ENCODE peak calls at places on chromosomes 1 and 21, in six cellular contexts. C is lower lobe of right lung, W is heart left ventricle, D is brain microvascular endothelial cell, S is right cardiac atrium, K is Panc1. H is an unnamed sample.

GRCh38 chr1:59730302-59730701 is 84.4 kb upstream of the HOOK1 start:
- DNase-seq in W (no peak), K (no peak), C (no peak), D (peak), S (no peak), H (peak)

GRCh38 chr1:85283475-85284199 is 7.2 kb upstream of the BCL10 start:
- DNase-seq in S (no peak), W (no peak), C (peak), D (no peak), K (no peak), H (no peak)

GRCh38 chr1:235077571-235078479 is 50.8 kb downstream of the TOMM20 start:
- DNase-seq in W (no peak), S (no peak), D (no peak), K (no peak), C (peak), H (no peak)

GRCh38 chr1:47771766-47772165 is 225.4 kb downstream of the TRABD2B start:
- DNase-seq in C (peak), W (no peak), K (no peak), S (no peak), D (no peak), H (no peak)

GRCh38 chr1:55751776-55752175 is 536.6 kb upstream of the USP24 start:
- DNase-seq in K (no peak), S (no peak), W (no peak), C (no peak), D (no peak), H (no peak)

GRCh38 chr1:57124768-57125446 is 159.1 kb upstream of the C8B start:
- DNase-seq in C (no peak), W (no peak), D (peak), K (no peak), S (no peak), H (no peak)

GRCh38 chr1:42319128-42319851 is 15.7 kb downstream of the FOXJ3 start:
- DNase-seq in K (no peak), C (no peak), W (no peak), D (peak), S (no peak), H (no peak)

GRCh38 chr1:154558610-154559495 is at the start of gene UBE2Q1:
- DNase-seq in K (peak), C (peak), D (peak), S (peak), W (peak), H (peak)

GRCh38 chr1:24393892-24394291 is 19.7 kb downstream of the STPG1 start:
- DNase-seq in C (no peak), K (no peak), D (no peak), S (no peak), W (no peak), H (no peak)

GRCh38 chr21:35154788-35155187 is 105.7 kb upstream of the RUNX1 start:
- DNase-seq in S (no peak), C (no peak), K (no peak), D (no peak), W (no peak), H (no peak)

GRCh38 chr1:70504176-70504820 is 93.2 kb downstream of the CTH start:
- DNase-seq in S (no peak), C (no peak), K (no peak), D (peak), W (no peak), H (no peak)

GRCh38 chr1:3345792-3346191 is 108.7 kb upstream of the ARHGEF16 start:
- DNase-seq in C (no peak), S (no peak), W (no peak), K (no peak), D (no peak), H (no peak)

GRCh38 chr1:221611930-221612777 is 129.7 kb downstream of the DUSP10 start:
- DNase-seq in C (no peak), S (peak), D (peak), K (peak), W (peak), H (peak)

GRCh38 chr1:44650159-44650831 is 24.0 kb downstream of the TMEM53 start:
- DNase-seq in D (no peak), S (no peak), W (peak), K (no peak), C (no peak), H (no peak)

GRCh38 chr1:228097333-228098081 is 5.6 kb downstream of the C1orf35 start:
- DNase-seq in S (peak), W (no peak), D (no peak), C (no peak), K (no peak), H (no peak)

GRCh38 chr21:28714795-28715464 is 277.7 kb downstream of the LTN1 start:
- DNase-seq in D (peak), W (no peak), C (no peak), S (no peak), K (no peak), H (peak)

GRCh38 chr1:29372108-29372507 is 135.8 kb downstream of the PTPRU start:
- DNase-seq in W (no peak), K (no peak), S (no peak), C (no peak), D (no peak), H (no peak)

GRCh38 chr1:9652379-9653194 is 1.1 kb downstream of the PIK3CD start:
- DNase-seq in K (no peak), D (peak), C (peak), S (no peak), W (no peak), H (no peak)

GRCh38 chr1:168481586-168481985 is 62.2 kb downstream of the XCL2 start:
- DNase-seq in W (no peak), S (no peak), D (no peak), C (no peak), K (no peak), H (no peak)

GRCh38 chr1:31647106-31647505 is 2.4 kb upstream of the PEF1 start:
- DNase-seq in K (no peak), S (no peak), W (no peak), D (peak), C (no peak), H (no peak)

GRCh38 chr1:180949616-180950000 is 36.9 kb downstream of the KIAA1614 start:
- DNase-seq in D (no peak), W (no peak), C (no peak), K (no peak), S (no peak), H (no peak)

GRCh38 chr1:237258871-237259270 is 216.9 kb downstream of the RYR2 start:
- DNase-seq in C (no peak), S (peak), K (no peak), W (peak), D (no peak), H (no peak)

GRCh38 chr1:95113684-95114083 is 3.5 kb upstream of the TLCD4 start:
- DNase-seq in K (no peak), C (no peak), S (no peak), W (no peak), D (no peak), H (no peak)

GRCh38 chr1:65399003-65399402 is 21.5 kb upstream of the LEPR start:
- DNase-seq in C (no peak), D (no peak), K (no peak), S (no peak), W (no peak), H (no peak)

GRCh38 chr1:45335732-45336365 is 4.1 kb upstream of the TOE1 start:
- DNase-seq in W (no peak), S (no peak), D (no peak), C (no peak), K (no peak), H (no peak)

GRCh38 chr1:145804235-145805045 is 19.5 kb downstream of the RNF115 start:
- DNase-seq in S (no peak), K (no peak), D (no peak), C (no peak), W (no peak), H (no peak)

GRCh38 chr1:170664283-170664827 is 424 bp downstream of the PRRX1 start:
- DNase-seq in C (peak), S (peak), D (peak), K (no peak), W (peak), H (no peak)
- H3K27ac ChIP-seq in C (peak), S (peak), D (peak), K (peak), W (peak), H (peak)

DNA sequence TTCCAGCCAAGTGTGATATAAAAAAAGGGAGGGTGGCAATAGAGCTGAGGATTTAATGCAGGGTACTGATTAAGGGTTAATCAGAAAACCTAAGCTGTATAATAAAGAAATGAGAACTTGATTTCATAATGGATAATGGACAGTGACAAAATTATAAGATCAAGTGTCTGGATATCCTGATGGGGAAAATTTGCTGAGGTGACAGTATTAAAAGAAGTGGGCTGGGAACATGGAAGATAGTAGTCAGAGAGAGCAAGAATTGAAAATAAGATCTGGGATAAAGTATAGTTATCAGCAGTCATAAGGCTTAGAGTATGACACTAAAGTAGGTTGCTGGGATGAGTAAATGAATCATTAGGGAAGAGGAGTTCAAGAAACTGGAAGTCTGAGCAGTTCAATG is 627.3 kb upstream of the RGS18 start:
- DNase-seq in D (no peak), K (no peak), W (no peak), S (no peak), C (no peak), H (no peak)
- H3K27ac ChIP-seq in D (no peak), K (no peak), W (no peak), S (no peak), C (no peak), H (no peak)

GRCh38 chr1:15975358-15975804 is 520 bp downstream of the ZBTB17 start:
- DNase-seq in W (peak), S (peak), C (peak), D (peak), K (no peak), H (no peak)

GRCh38 chr1:15972409-15972808 is 3.5 kb downstream of the ZBTB17 start:
- DNase-seq in W (no peak), S (no peak), K (no peak), D (no peak), C (no peak), H (no peak)

GRCh38 chr1:15974855-15975254 is 1.0 kb downstream of the ZBTB17 start:
- DNase-seq in C (no peak), S (no peak), K (no peak), W (no peak), D (no peak), H (no peak)

GRCh38 chr1:15973772-15974171 is 2.1 kb downstream of the ZBTB17 start:
- DNase-seq in W (no peak), D (no peak), C (no peak), K (no peak), S (no peak), H (no peak)

GRCh38 chr1:15975805-15976680 is at the start of gene ZBTB17:
- DNase-seq in D (peak), S (peak), C (peak), W (peak), K (peak), H (peak)
- H3K27ac ChIP-seq in D (peak), S (peak), C (peak), W (peak), K (peak), H (peak)

GRCh38 chr1:33602271-33602670 is 129.8 kb downstream of the ZSCAN20 start:
- DNase-seq in D (no peak), W (no peak), C (no peak), K (no peak), S (no peak), H (no peak)
- H3K27ac ChIP-seq in D (no peak), W (no peak), C (no peak), K (no peak), S (no peak), H (no peak)

DNA sequence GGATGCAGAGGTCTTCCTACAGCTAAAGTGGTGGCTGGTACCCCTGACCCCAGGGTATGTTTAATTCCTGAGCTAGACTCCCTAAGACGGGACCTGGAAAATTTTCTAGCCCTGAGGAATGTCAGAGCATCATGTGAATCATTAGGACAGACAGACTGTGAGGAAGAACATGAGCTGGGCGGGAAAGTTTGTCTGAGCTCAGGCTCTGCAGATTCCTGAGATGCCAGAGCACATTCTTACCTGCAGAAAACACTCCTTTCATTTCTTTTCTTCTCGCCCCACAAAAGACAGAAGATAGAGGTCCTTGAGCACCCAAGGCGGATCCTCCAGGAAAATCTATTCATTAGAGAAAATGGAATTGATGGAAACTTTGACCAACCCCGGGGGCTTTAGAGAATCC is 6.5 kb downstream of the CAPN2 start:
- DNase-seq in D (no peak), W (no peak), S (no peak), K (no peak), C (no peak), H (no peak)
- H3K27ac ChIP-seq in D (peak), W (peak), S (no peak), K (peak), C (peak), H (peak)